ENCODE peak calls at places on chromosomes 13 and 19, in eight cellular contexts. Q is activated T-helper 1 cell treated with anti-CD3 and anti-CD28 coated beads, Interleukin-12 subunit alpha, Interleukin-12 subunit beta, Interleukin-2, Interleukin-4 antibody, amounts not matched to agents 30 ng/mL and 10 ng/mL and 1 ng/mL, durations not matched to agents 14 hours and 24 hours and 36 hours; D is frontal cortex; W is omental fat pad; C is effector CD4-positive, alpha-beta T cell; Z is pons; B is A673; I is NCI-H187. V is an unnamed sample.

GRCh38 chr19:1360818-1361461 is 22.8 kb upstream of the NDUFS7 start:
- DNase-seq in Q (no peak), D (peak; percentile 79), W (no peak), C (no peak), Z (peak; percentile 72), B (peak; percentile 89), I (no peak), V (no peak)

GRCh38 chr19:11481777-11482383 is 1.0 kb upstream of the ELAVL3 start:
- DNase-seq in Q (peak; percentile 77), D (peak; percentile 94), W (no peak), C (peak; percentile 20), Z (peak; percentile 98), B (peak; percentile 98), I (peak; percentile 14), V (peak; percentile 71)

GRCh38 chr13:51826606-51827005 is 18.4 kb downstream of the TMEM272 start:
- DNase-seq in Q (no peak), D (no peak), W (no peak), C (no peak), Z (no peak), B (no peak), I (no peak), V (no peak)

GRCh38 chr13:71879129-71879535 is 12.1 kb upstream of the DACH1 start:
- DNase-seq in Q (no peak), D (no peak), W (no peak), C (no peak), Z (peak; percentile 59), B (peak; percentile 65), I (no peak), V (no peak)

GRCh38 chr13:112852808-112853207 is 116.2 kb upstream of the MCF2L start:
- DNase-seq in Q (no peak), D (no peak), W (no peak), C (no peak), Z (no peak), B (no peak), I (no peak), V (no peak)

GRCh38 chr19:10408511-10409291 is 5.4 kb upstream of the CDC37 start:
- DNase-seq in Q (peak; percentile 70), D (no peak), W (no peak), C (no peak), Z (peak; percentile 60), B (no peak), I (no peak), V (peak; percentile 83)

GRCh38 chr19:6238643-6239281 is 41.0 kb downstream of the MLLT1 start:
- DNase-seq in Q (no peak), D (no peak), W (no peak), C (no peak), Z (no peak), B (no peak), I (no peak), V (no peak)

GRCh38 chr19:3073159-3073563 is 10.9 kb upstream of the TLE5 start:
- DNase-seq in Q (no peak), D (no peak), W (no peak), C (no peak), Z (no peak), B (peak; percentile 93), I (no peak), V (no peak)

GRCh38 chr19:46134527-46134926 is 10.0 kb upstream of the IGFL3 start:
- DNase-seq in Q (no peak), D (no peak), W (no peak), C (no peak), Z (no peak), B (no peak), I (no peak), V (no peak)

GRCh38 chr19:32037998-32038732 is 307.2 kb upstream of the ZNF507 start:
- DNase-seq in Q (no peak), D (no peak), W (no peak), C (no peak), Z (no peak), B (no peak), I (no peak), V (no peak)

GRCh38 chr19:12137541-12137940 is 2.6 kb downstream of the ZNF20 start:
- DNase-seq in Q (no peak), D (no peak), W (no peak), C (no peak), Z (no peak), B (peak; percentile 25), I (no peak), V (peak; percentile 20)

GRCh38 chr19:30667746-30668145 is 295.6 kb downstream of the ZNF536 start:
- DNase-seq in Q (no peak), D (no peak), W (no peak), C (no peak), Z (no peak), B (no peak), I (no peak), V (no peak)

GRCh38 chr19:55369651-55370304 is 485 bp downstream of the IL11 start:
- DNase-seq in Q (no peak), D (peak; percentile 68), W (no peak), C (no peak), Z (no peak), B (peak; percentile 77), I (no peak), V (no peak)

GRCh38 chr13:98576215-98576945 is 527 bp downstream of the STK24 start:
- DNase-seq in Q (peak; percentile 43), D (peak; percentile 58), W (no peak), C (peak; percentile 28), Z (no peak), B (no peak), I (no peak), V (no peak)

GRCh38 chr13:90375851-90376250 is 971.6 kb upstream of the MIR17HG start:
- DNase-seq in Q (no peak), D (no peak), W (no peak), C (no peak), Z (no peak), B (no peak), I (no peak), V (no peak)

GRCh38 chr13:112991611-112992010 is 22.6 kb downstream of the MCF2L start:
- DNase-seq in Q (no peak), D (no peak), W (no peak), C (no peak), Z (no peak), B (no peak), I (no peak), V (no peak)

GRCh38 chr19:35261356-35262100 is 7.2 kb upstream of the USF2 start:
- DNase-seq in Q (no peak), D (no peak), W (no peak), C (no peak), Z (no peak), B (no peak), I (no peak), V (no peak)

GRCh38 chr13:30308548-30308947 is 1.2 kb upstream of the KATNAL1 start:
- DNase-seq in Q (no peak), D (no peak), W (no peak), C (no peak), Z (no peak), B (peak; percentile 27), I (no peak), V (no peak)

GRCh38 chr19:3508771-3509535 is 2.8 kb downstream of the FZR1 start:
- DNase-seq in Q (no peak), D (no peak), W (no peak), C (no peak), Z (no peak), B (no peak), I (no peak), V (no peak)

GRCh38 chr13:25249001-25249543 is 38.2 kb downstream of the MTMR6 start:
- DNase-seq in Q (no peak), D (peak; percentile 12), W (no peak), C (no peak), Z (peak; percentile 96), B (peak; percentile 80), I (no peak), V (no peak)

GRCh38 chr13:79995334-79995733 is 345.6 kb downstream of the SPRY2 start:
- DNase-seq in Q (no peak), D (no peak), W (no peak), C (no peak), Z (no peak), B (peak; percentile 89), I (no peak), V (no peak)

GRCh38 chr19:3210347-3211017 is 14.0 kb upstream of the CELF5 start:
- DNase-seq in Q (peak; percentile 54), D (no peak), W (no peak), C (peak; percentile 59), Z (no peak), B (peak; percentile 50), I (no peak), V (peak; percentile 48)

GRCh38 chr19:30229524-30230174 is 142.5 kb upstream of the ZNF536 start:
- DNase-seq in Q (no peak), D (peak; percentile 49), W (no peak), C (no peak), Z (no peak), B (no peak), I (no peak), V (no peak)

GRCh38 chr19:13689050-13689449 is 75.3 kb upstream of the MRI1 start:
- DNase-seq in Q (no peak), D (no peak), W (no peak), C (no peak), Z (no peak), B (peak; percentile 71), I (no peak), V (no peak)

GRCh38 chr13:44140146-44140545 is 233.5 kb upstream of the SERP2 start:
- DNase-seq in Q (no peak), D (no peak), W (no peak), C (no peak), Z (no peak), B (no peak), I (peak; percentile 55), V (no peak)

GRCh38 chr19:33052352-33052972 is 12.2 kb downstream of the RHPN2 start:
- DNase-seq in Q (no peak), D (no peak), W (no peak), C (no peak), Z (no peak), B (peak; percentile 18), I (no peak), V (no peak)

GRCh38 chr13:20585371-20585770 is 18.4 kb downstream of the IFT88 start:
- DNase-seq in Q (no peak), D (no peak), W (no peak), C (no peak), Z (no peak), B (no peak), I (no peak), V (no peak)

GRCh38 chr13:30186644-30187431 is 120.5 kb downstream of the KATNAL1 start:
- DNase-seq in Q (no peak), D (no peak), W (no peak), C (no peak), Z (no peak), B (no peak), I (peak; percentile 57), V (no peak)

GRCh38 chr19:18833141-18833476 is 1.4 kb downstream of the UPF1 start:
- DNase-seq in Q (no peak), D (no peak), W (no peak), C (no peak), Z (no peak), B (no peak), I (no peak), V (no peak)

V was measured in stimulated activated naive B cell treated with anti-CD40 and anti-IgM and Interleukin-4, amounts not matched to agents 10 μg/mL and 1 μg/mL and 100 μg/mL, for 72 hours.